ENCODE peak calls at places on chromosomes 4 and X, in eight cellular contexts. H, M, X, N, U, O, C and W are unnamed samples.

GRCh38 chr4:182447938-182448280 is 204.7 kb downstream of the TENM3 start:
- DNase-seq in H (no peak), M (no peak), X (no peak), N (no peak), U (no peak), O (no peak), C (no peak), W (no peak)

GRCh38 chr4:114601304-114602052 is 2.9 kb downstream of the UGT8 start:
- DNase-seq in H (no peak), M (peak), X (no peak), N (no peak), U (no peak), O (no peak), C (no peak), W (no peak)

GRCh38 chr4:6601661-6602250 is 26.8 kb downstream of the MAN2B2 start:
- DNase-seq in H (no peak), M (no peak), X (no peak), N (no peak), U (no peak), O (no peak), C (no peak), W (no peak)

GRCh38 chr4:88742561-88742960 is 44.9 kb upstream of the NAP1L5 start:
- DNase-seq in H (no peak), M (no peak), X (no peak), N (no peak), U (no peak), O (no peak), C (no peak), W (no peak)

GRCh38 chrX:114924423-114924822 is 93.0 kb downstream of the IL13RA2 start:
- DNase-seq in H (no peak), M (no peak), X (no peak), N (no peak), U (no peak), O (no peak), C (no peak), W (no peak)

GRCh38 chr4:84482564-84483563 is 16.2 kb downstream of the NKX6-1 start:
- DNase-seq in H (no peak), M (no peak), X (no peak), N (peak), U (no peak), O (no peak), C (peak), W (peak)

GRCh38 chr4:163484906-163485305 is 9.6 kb upstream of the TMA16 start:
- DNase-seq in H (peak), M (no peak), X (no peak), N (peak), U (peak), O (no peak), C (peak), W (peak)

GRCh38 chrX:54415534-54416350 is 24.5 kb upstream of the TSR2 start:
- DNase-seq in H (peak), M (no peak), X (no peak), N (peak), U (no peak), O (no peak), C (no peak), W (no peak)

GRCh38 chr4:85475631-85476233 is 782 bp downstream of the ARHGAP24 start:
- DNase-seq in H (peak), M (no peak), X (no peak), N (peak), U (no peak), O (no peak), C (no peak), W (no peak)

GRCh38 chrX:52574416-52575275 is 57.8 kb upstream of the XAGE1B start:
- DNase-seq in H (peak), M (no peak), X (no peak), N (peak), U (peak), O (no peak), C (peak), W (peak)

GRCh38 chr4:2806392-2807355 is 13.8 kb downstream of the SH3BP2 start:
- DNase-seq in H (no peak), M (no peak), X (no peak), N (no peak), U (peak), O (no peak), C (no peak), W (no peak)

GRCh38 chr4:113971706-113972360 is 7.6 kb downstream of the ARSJ start:
- DNase-seq in H (peak), M (no peak), X (no peak), N (no peak), U (no peak), O (no peak), C (no peak), W (no peak)

GRCh38 chrX:128975716-128976115 is 547.6 kb downstream of the SMARCA1 start:
- DNase-seq in H (peak), M (peak), X (peak), N (peak), U (no peak), O (no peak), C (peak), W (peak)

GRCh38 chrX:12315526-12315925 is 177.3 kb downstream of the FRMPD4 start:
- DNase-seq in H (no peak), M (no peak), X (no peak), N (no peak), U (no peak), O (no peak), C (no peak), W (no peak)

GRCh38 chr4:185108185-185108584 is 34.9 kb upstream of the SLC25A4 start:
- DNase-seq in H (no peak), M (no peak), X (no peak), N (no peak), U (no peak), O (no peak), C (no peak), W (no peak)

GRCh38 chrX:10470009-10470408 is 150.4 kb downstream of the MID1 start:
- DNase-seq in H (no peak), M (no peak), X (no peak), N (no peak), U (no peak), O (no peak), C (no peak), W (no peak)

GRCh38 chr4:171924761-171925376 is 111.7 kb downstream of the GALNTL6 start:
- DNase-seq in H (no peak), M (no peak), X (no peak), N (no peak), U (peak), O (no peak), C (no peak), W (no peak)

GRCh38 chr4:47877204-47877603 is 37.2 kb downstream of the NFXL1 start:
- DNase-seq in H (no peak), M (no peak), X (no peak), N (no peak), U (no peak), O (no peak), C (no peak), W (no peak)

GRCh38 chrX:11438767-11439166 is 145.6 kb downstream of the AMELX start:
- DNase-seq in H (no peak), M (no peak), X (no peak), N (no peak), U (no peak), O (no peak), C (no peak), W (no peak)

GRCh38 chr4:74157116-74157742 is 689 bp upstream of the MTHFD2L start:
- DNase-seq in H (peak), M (no peak), X (no peak), N (no peak), U (no peak), O (no peak), C (no peak), W (no peak)

GRCh38 chr4:111847256-111848108 is 297.8 kb upstream of the FAM241A start:
- DNase-seq in H (peak), M (no peak), X (no peak), N (no peak), U (no peak), O (no peak), C (no peak), W (no peak)